ENCODE peak calls at places on chromosomes 13 and 19, in four cellular contexts. X is HepG2, M is HCT116, L is K562. T is an unnamed sample.

GRCh38 chr13:75537401-75538365 is at the start of gene COMMD6:
- DNase-seq in X (peak; percentile 72), L (peak; percentile 77), M (peak; percentile 91), T (peak; percentile 43)

GRCh38 chr13:51923983-51924539 is 62.3 kb downstream of the CCDC70 start:
- DNase-seq in L (peak; percentile 30), M (peak; percentile 13), X (peak; percentile 44), T (no peak)

GRCh38 chr13:98938801-98939200 is 39.1 kb downstream of the DOCK9 start:
- DNase-seq in M (no peak), L (no peak), X (no peak), T (no peak)

GRCh38 chr19:7521551-7522071 is 813 bp upstream of the MCOLN1 start:
- DNase-seq in L (no peak), X (no peak), M (no peak), T (no peak)

GRCh38 chr13:110089815-110090214 is 217.1 kb downstream of the COL4A1 start:
- DNase-seq in L (no peak), M (no peak), X (no peak), T (no peak)

GRCh38 chr19:3983936-3984583 is 1.2 kb downstream of the EEF2 start:
- DNase-seq in M (no peak), X (no peak), L (peak; percentile 27), T (no peak)

GRCh38 chr19:35119091-35119490 is 3.5 kb downstream of the FXYD3 start:
- DNase-seq in L (no peak), M (no peak), X (no peak), T (no peak)

GRCh38 chr13:61170791-61171330 is 244.8 kb downstream of the PCDH20 start:
- DNase-seq in M (no peak), L (no peak), X (no peak), T (no peak)

GRCh38 chr13:99123101-99124045 is 77.3 kb upstream of the UBAC2 start:
- DNase-seq in L (no peak), M (no peak), X (no peak), T (no peak)

GRCh38 chr19:15393963-15394362 is 14.4 kb upstream of the AKAP8 start:
- DNase-seq in L (no peak), X (no peak), M (no peak), T (no peak)

GRCh38 chr19:719081-719512 is 10.4 kb downstream of the PALM start:
- DNase-seq in X (peak; percentile 39), M (no peak), L (peak; percentile 38), T (no peak)

GRCh38 chr13:34044660-34045080 is 226.7 kb downstream of the RFC3 start:
- DNase-seq in M (peak; percentile 69), X (no peak), L (no peak), T (peak; percentile 5)

GRCh38 chr19:5932593-5933262 is 18.7 kb downstream of the CAPS start:
- DNase-seq in L (no peak), M (no peak), X (no peak), T (no peak)

GRCh38 chr19:3555653-3556422 is 1.5 kb downstream of the MFSD12 start:
- DNase-seq in M (no peak), L (no peak), X (no peak), T (no peak)

GRCh38 chr19:37007587-37008220 is 70.5 kb upstream of the ZNF420 start:
- DNase-seq in M (no peak), X (no peak), L (peak; percentile 41), T (no peak)

GRCh38 chr13:71242191-71242590 is 624.8 kb downstream of the DACH1 start:
- DNase-seq in L (no peak), X (no peak), M (no peak), T (no peak)

GRCh38 chr19:35124098-35125060 is 8.8 kb downstream of the FXYD3 start:
- DNase-seq in M (peak; percentile 70), L (peak; percentile 97), X (no peak), T (no peak)

GRCh38 chr19:34994643-34995471 is 5.3 kb upstream of the GRAMD1A start:
- DNase-seq in M (no peak), L (no peak), X (peak; percentile 88), T (no peak)

GRCh38 chr19:12111176-12111575 is 29.0 kb downstream of the ZNF20 start:
- DNase-seq in L (no peak), M (no peak), X (no peak), T (no peak)

GRCh38 chr19:7869453-7869909 is 4.7 kb downstream of the PRR36 start:
- DNase-seq in L (peak; percentile 81), M (no peak), X (peak; percentile 53), T (no peak)

GRCh38 chr19:5170329-5170745 is 170.3 kb downstream of the PTPRS start:
- DNase-seq in M (no peak), L (peak; percentile 54), X (no peak), T (no peak)

GRCh38 chr19:58035863-58036262 is 2.0 kb downstream of the ZSCAN1 start:
- DNase-seq in M (no peak), X (no peak), L (no peak), T (no peak)

GRCh38 chr13:89380101-89380500 is 1708.9 kb downstream of the SLITRK5 start:
- DNase-seq in M (peak; percentile 4), X (peak; percentile 1), L (no peak), T (no peak)

GRCh38 chr19:12126707-12127106 is 13.4 kb downstream of the ZNF20 start:
- DNase-seq in X (peak; percentile 24), M (no peak), L (peak; percentile 18), T (no peak)

GRCh38 chr13:100434010-100434763 is 154.4 kb downstream of the GGACT start:
- DNase-seq in L (no peak), X (peak; percentile 20), M (peak; percentile 78), T (no peak)
- TF ChIP-seq TCF7L2 in L (no peak), X (no peak), M (peak; percentile 86), T (no peak)

GRCh38 chr13:108215428-108215827 is at the start of gene LIG4:
- DNase-seq in L (peak; percentile 80), M (peak; percentile 78), X (peak; percentile 79), T (peak; percentile 32)

GRCh38 chr13:108214511-108215383 is 589 bp downstream of the LIG4 start:
- DNase-seq in M (no peak), L (no peak), X (no peak), T (no peak)

GRCh38 chr13:108213946-108214345 is 1.4 kb downstream of the LIG4 start:
- DNase-seq in M (no peak), X (no peak), L (no peak), T (no peak)

GRCh38 chr13:108220042-108220441 is 1.9 kb downstream of the ABHD13 start:
- DNase-seq in L (no peak), X (peak; percentile 9), M (peak; percentile 57), T (no peak)

DNA sequence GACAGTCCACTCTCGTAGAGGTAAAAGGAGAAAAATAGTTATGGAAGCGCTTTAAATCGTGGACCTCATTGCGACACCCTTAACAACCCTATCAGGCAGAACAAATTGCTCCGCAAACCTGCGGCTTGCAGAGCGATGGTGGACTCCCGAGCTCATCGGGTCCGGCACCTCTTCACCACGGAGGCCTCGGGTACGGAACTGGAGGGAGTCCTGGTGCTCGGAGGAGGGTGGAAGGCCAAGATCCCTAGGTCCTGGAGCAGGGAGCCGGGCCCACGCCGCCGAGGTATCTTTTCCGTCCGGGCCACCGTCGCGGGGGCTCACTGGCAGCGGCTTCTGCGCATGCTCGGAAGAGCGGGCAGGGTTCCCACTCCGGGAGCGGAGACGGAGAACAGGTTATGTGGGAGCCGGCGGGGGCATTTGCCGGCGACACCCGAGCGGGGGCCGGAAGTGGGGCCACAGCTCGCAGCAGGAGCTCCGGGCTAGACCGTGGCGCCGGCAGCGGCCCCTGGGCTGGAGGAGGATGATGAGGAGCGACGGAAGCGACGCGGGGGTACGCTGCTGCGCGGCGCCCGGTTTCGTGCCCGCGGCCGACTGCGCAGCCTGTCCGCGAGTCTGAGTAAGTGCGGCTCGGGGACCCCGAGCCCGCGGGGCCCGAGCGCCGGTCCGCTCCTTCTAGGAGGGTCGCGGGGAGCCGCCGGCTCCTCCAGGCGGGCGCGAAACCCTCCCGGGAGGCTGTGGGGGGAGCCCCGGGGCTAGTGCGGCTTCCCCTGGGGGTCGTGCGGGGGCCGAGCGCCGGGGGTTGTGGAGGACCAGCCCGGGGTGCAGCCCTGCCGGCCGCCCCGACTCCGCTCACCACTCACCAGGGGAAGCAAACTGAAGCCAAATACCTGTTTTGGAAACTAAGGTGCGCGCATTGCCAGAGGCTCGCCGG is at the start of gene ABHD13:
- DNase-seq in X (peak; percentile 89), M (peak; percentile 84), L (peak; percentile 90), T (peak; percentile 39)
- TF ChIP-seq CTCF in X (peak; percentile 22), M (no peak), L (no peak), T (no peak)

GRCh38 chr19:54364775-54365257 is at the start of gene LAIR1:
- DNase-seq in X (no peak), L (no peak), M (no peak), T (no peak)
- H3K4me1 ChIP-seq in X (peaks cover 27% of the 10 kb centered on the region), L (no peaks in the 10 kb centered on the region), M (no peaks in the 10 kb centered on the region), T (no peaks in the 10 kb centered on the region)

GRCh38 chr13:31998131-31998530 is 33.4 kb upstream of the FRY start:
- DNase-seq in X (no peak), L (no peak), M (no peak), T (no peak)
- TF ChIP-seq TCF7L2 in X (no peak), L (no peak), M (no peak), T (no peak)

GRCh38 chr19:48254529-48254970 is 1.2 kb downstream of the CARD8 start:
- DNase-seq in L (no peak), M (no peak), X (no peak), T (no peak)

GRCh38 chr19:48252625-48253024 is 3.1 kb downstream of the CARD8 start:
- DNase-seq in X (no peak), L (no peak), M (no peak), T (no peak)

GRCh38 chr19:48258350-48258749 is 2.6 kb upstream of the CARD8 start:
- DNase-seq in X (no peak), L (no peak), M (no peak), T (no peak)

GRCh38 chr19:48253999-48254398 is 1.7 kb downstream of the CARD8 start:
- DNase-seq in M (no peak), X (no peak), L (no peak), T (no peak)

GRCh38 chr19:48255376-48256303 is at the start of gene CARD8:
- DNase-seq in M (peak; percentile 84), X (peak; percentile 88), L (peak; percentile 84), T (peak; percentile 63)
- TF ChIP-seq CTCF in M (no peak), X (no peak), L (peak; percentile 4), T (no peak)

GRCh38 chr19:33723512-33723911 is 73.2 kb upstream of the KCTD15 start:
- DNase-seq in X (no peak), L (no peak), M (no peak), T (no peak)

GRCh38 chr19:33724723-33725060 is 72.0 kb upstream of the KCTD15 start:
- DNase-seq in X (no peak), L (no peak), M (no peak), T (no peak)

GRCh38 chr19:33722456-33723239 is 74.0 kb upstream of the KCTD15 start:
- DNase-seq in X (no peak), L (no peak), M (no peak), T (no peak)

GRCh38 chr19:33725567-33725966 is 71.1 kb upstream of the KCTD15 start:
- DNase-seq in L (no peak), X (no peak), M (no peak), T (no peak)

GRCh38 chr19:33724021-33724722 is 72.5 kb upstream of the KCTD15 start:
- DNase-seq in X (no peak), M (no peak), L (no peak), T (no peak)
- H3K4me1 ChIP-seq in X (no peaks in the 10 kb centered on the region), M (no peaks in the 10 kb centered on the region), L (no peaks in the 10 kb centered on the region), T (no peaks in the 10 kb centered on the region)